ENCODE peak calls at places on chromosome 10, in five cellular contexts. K, T, M, W and R are unnamed samples.
A peak's percentile ranks its signal among the peaks of the same experiment; 100 is the strongest.

GRCh38 chr10:22658745-22659410 is 55.5 kb downstream of the PIP4K2A start:
- DNase-seq in K (no peak), T (peak; percentile 60), M (no peak), W (no peak), R (no peak)

GRCh38 chr10:12844796-12845524 is 156.6 kb downstream of the CCDC3 start:
- DNase-seq in K (no peak), T (peak; percentile 71), M (peak; percentile 44), W (peak; percentile 33), R (no peak)

GRCh38 chr10:71243756-71244637 is 31.6 kb downstream of the UNC5B start:
- DNase-seq in K (no peak), T (no peak), M (no peak), W (no peak), R (no peak)

GRCh38 chr10:49255883-49256282 is 43.1 kb upstream of the C10orf71 start:
- DNase-seq in K (no peak), T (no peak), M (no peak), W (no peak), R (no peak)

GRCh38 chr10:132231656-132232552 is 45.2 kb downstream of the DPYSL4 start:
- DNase-seq in K (no peak), T (no peak), M (no peak), W (no peak), R (no peak)

GRCh38 chr10:56805022-56805421 is 444.0 kb upstream of the ZWINT start:
- DNase-seq in K (no peak), T (no peak), M (no peak), W (no peak), R (no peak)

GRCh38 chr10:78976825-78977760 is 91.7 kb upstream of the ZMIZ1 start:
- DNase-seq in K (no peak), T (no peak), M (no peak), W (no peak), R (no peak)

GRCh38 chr10:76514891-76515290 is 1083.5 kb downstream of the LRMDA start:
- DNase-seq in K (no peak), T (no peak), M (no peak), W (no peak), R (no peak)

GRCh38 chr10:24484771-24485170 is 238.9 kb downstream of the ARHGAP21 start:
- DNase-seq in K (no peak), T (no peak), M (no peak), W (no peak), R (no peak)